ENCODE peak calls at places on chromosome 14, in eight cellular contexts. One of them, this sample, is unnamed.

GRCh38 chr14:103105580-103106168 is 11.1 kb downstream of the EXOC3L4 start:
- DNase-seq in NCI-H1105: peak; percentile 13
- DNase-seq in stimulated activated CD4-positive, alpha-beta T cell treated with anti-CD3 and anti-CD28 coated beads, TNF-alpha, amount 100 ng/mL, for 1 hour: no peak
- DNase-seq in activated T-cell treated with anti-CD3 and anti-CD28 coated beads, Interleukin-2, amount 50 U/mL, for 72 hours: peak; percentile 31
- DNase-seq in fibroblast of lung: no peak
- DNase-seq in NCI-H1092 treated with DMSO at 0.1 percent for 48 hours: no peak
- DNase-seq in mucosa of gallbladder: no peak
- DNase-seq in H7: no peak
- DNase-seq in this sample: no peak

GRCh38 chr14:87628129-87628528 is 364.9 kb downstream of the GALC start:
- DNase-seq in stimulated activated CD4-positive, alpha-beta T cell treated with anti-CD3 and anti-CD28 coated beads, TNF-alpha, amount 100 ng/mL, for 1 hour: no peak
- DNase-seq in NCI-H1105: peak; percentile 40
- DNase-seq in NCI-H1092 treated with DMSO at 0.1 percent for 48 hours: no peak
- DNase-seq in fibroblast of lung: peak; percentile 9
- DNase-seq in mucosa of gallbladder: peak; percentile 39
- DNase-seq in activated T-cell treated with anti-CD3 and anti-CD28 coated beads, Interleukin-2, amount 50 U/mL, for 72 hours: no peak
- DNase-seq in H7: no peak
- DNase-seq in this sample: peak; percentile 6

GRCh38 chr14:80926706-80927384 is 14.7 kb downstream of the CEP128 start:
- DNase-seq in stimulated activated CD4-positive, alpha-beta T cell treated with anti-CD3 and anti-CD28 coated beads, TNF-alpha, amount 100 ng/mL, for 1 hour: no peak
- DNase-seq in activated T-cell treated with anti-CD3 and anti-CD28 coated beads, Interleukin-2, amount 50 U/mL, for 72 hours: no peak
- DNase-seq in NCI-H1105: no peak
- DNase-seq in fibroblast of lung: peak; percentile 8
- DNase-seq in mucosa of gallbladder: no peak
- DNase-seq in H7: no peak
- DNase-seq in NCI-H1092 treated with DMSO at 0.1 percent for 48 hours: no peak
- DNase-seq in this sample: no peak

GRCh38 chr14:35366048-35366428 is 38.5 kb downstream of the NFKBIA start:
- DNase-seq in NCI-H1105: no peak
- DNase-seq in activated T-cell treated with anti-CD3 and anti-CD28 coated beads, Interleukin-2, amount 50 U/mL, for 72 hours: peak; percentile 78
- DNase-seq in H7: peak; percentile 19
- DNase-seq in mucosa of gallbladder: no peak
- DNase-seq in fibroblast of lung: peak; percentile 31
- DNase-seq in NCI-H1092 treated with DMSO at 0.1 percent for 48 hours: no peak
- DNase-seq in stimulated activated CD4-positive, alpha-beta T cell treated with anti-CD3 and anti-CD28 coated beads, TNF-alpha, amount 100 ng/mL, for 1 hour: no peak
- DNase-seq in this sample: no peak

GRCh38 chr14:24143511-24143910 is 2.1 kb upstream of the EMC9 start:
- DNase-seq in H7: no peak
- DNase-seq in activated T-cell treated with anti-CD3 and anti-CD28 coated beads, Interleukin-2, amount 50 U/mL, for 72 hours: no peak
- DNase-seq in NCI-H1092 treated with DMSO at 0.1 percent for 48 hours: no peak
- DNase-seq in stimulated activated CD4-positive, alpha-beta T cell treated with anti-CD3 and anti-CD28 coated beads, TNF-alpha, amount 100 ng/mL, for 1 hour: no peak
- DNase-seq in mucosa of gallbladder: no peak
- DNase-seq in NCI-H1105: no peak
- DNase-seq in fibroblast of lung: no peak
- DNase-seq in this sample: no peak

GRCh38 chr14:88463318-88463717 is 77.9 kb downstream of the SPATA7 start:
- DNase-seq in activated T-cell treated with anti-CD3 and anti-CD28 coated beads, Interleukin-2, amount 50 U/mL, for 72 hours: peak; percentile 20
- DNase-seq in mucosa of gallbladder: no peak
- DNase-seq in stimulated activated CD4-positive, alpha-beta T cell treated with anti-CD3 and anti-CD28 coated beads, TNF-alpha, amount 100 ng/mL, for 1 hour: no peak
- DNase-seq in NCI-H1092 treated with DMSO at 0.1 percent for 48 hours: no peak
- DNase-seq in H7: peak; percentile 53
- DNase-seq in NCI-H1105: no peak
- DNase-seq in fibroblast of lung: no peak
- DNase-seq in this sample: no peak

GRCh38 chr14:100031506-100032281 is 33.5 kb upstream of the EVL start:
- DNase-seq in NCI-H1092 treated with DMSO at 0.1 percent for 48 hours: no peak
- DNase-seq in NCI-H1105: no peak
- DNase-seq in fibroblast of lung: peak; percentile 98
- DNase-seq in mucosa of gallbladder: peak; percentile 56
- DNase-seq in H7: no peak
- DNase-seq in activated T-cell treated with anti-CD3 and anti-CD28 coated beads, Interleukin-2, amount 50 U/mL, for 72 hours: no peak
- DNase-seq in stimulated activated CD4-positive, alpha-beta T cell treated with anti-CD3 and anti-CD28 coated beads, TNF-alpha, amount 100 ng/mL, for 1 hour: no peak
- DNase-seq in this sample: peak; percentile 36

GRCh38 chr14:102774391-102775153 is 2.7 kb upstream of the TRAF3 start:
- DNase-seq in stimulated activated CD4-positive, alpha-beta T cell treated with anti-CD3 and anti-CD28 coated beads, TNF-alpha, amount 100 ng/mL, for 1 hour: no peak
- DNase-seq in H7: peak; percentile 88
- DNase-seq in NCI-H1105: peak; percentile 23
- DNase-seq in fibroblast of lung: peak; percentile 80
- DNase-seq in NCI-H1092 treated with DMSO at 0.1 percent for 48 hours: peak; percentile 65
- DNase-seq in activated T-cell treated with anti-CD3 and anti-CD28 coated beads, Interleukin-2, amount 50 U/mL, for 72 hours: peak; percentile 60
- DNase-seq in mucosa of gallbladder: peak; percentile 58
- DNase-seq in this sample: peak; percentile 86

GRCh38 chr14:76274324-76274723 is 101.6 kb upstream of the ESRRB start:
- DNase-seq in fibroblast of lung: no peak
- DNase-seq in stimulated activated CD4-positive, alpha-beta T cell treated with anti-CD3 and anti-CD28 coated beads, TNF-alpha, amount 100 ng/mL, for 1 hour: no peak
- DNase-seq in H7: no peak
- DNase-seq in activated T-cell treated with anti-CD3 and anti-CD28 coated beads, Interleukin-2, amount 50 U/mL, for 72 hours: no peak
- DNase-seq in mucosa of gallbladder: no peak
- DNase-seq in NCI-H1092 treated with DMSO at 0.1 percent for 48 hours: no peak
- DNase-seq in NCI-H1105: no peak
- DNase-seq in this sample: no peak

GRCh38 chr14:21913759-21914158 is 240.1 kb upstream of the OR4E1 start:
- DNase-seq in NCI-H1092 treated with DMSO at 0.1 percent for 48 hours: peak; percentile 42
- DNase-seq in H7: peak; percentile 7
- DNase-seq in NCI-H1105: peak; percentile 49
- DNase-seq in mucosa of gallbladder: peak; percentile 75
- DNase-seq in fibroblast of lung: peak; percentile 65
- DNase-seq in activated T-cell treated with anti-CD3 and anti-CD28 coated beads, Interleukin-2, amount 50 U/mL, for 72 hours: peak; percentile 84
- DNase-seq in stimulated activated CD4-positive, alpha-beta T cell treated with anti-CD3 and anti-CD28 coated beads, TNF-alpha, amount 100 ng/mL, for 1 hour: no peak
- DNase-seq in this sample: peak; percentile 83

GRCh38 chr14:90061849-90062794 is at the start of gene KCNK13:
- DNase-seq in fibroblast of lung: no peak
- DNase-seq in H7: peak; percentile 75
- DNase-seq in mucosa of gallbladder: no peak
- DNase-seq in activated T-cell treated with anti-CD3 and anti-CD28 coated beads, Interleukin-2, amount 50 U/mL, for 72 hours: peak; percentile 16
- DNase-seq in NCI-H1105: peak; percentile 94
- DNase-seq in stimulated activated CD4-positive, alpha-beta T cell treated with anti-CD3 and anti-CD28 coated beads, TNF-alpha, amount 100 ng/mL, for 1 hour: peak; percentile 1
- DNase-seq in NCI-H1092 treated with DMSO at 0.1 percent for 48 hours: peak; percentile 78
- DNase-seq in this sample: peak; percentile 49

GRCh38 chr14:99809864-99810854 is 16.9 kb downstream of the EML1 start:
- DNase-seq in NCI-H1105: no peak
- DNase-seq in fibroblast of lung: no peak
- DNase-seq in H7: peak; percentile 44
- DNase-seq in mucosa of gallbladder: peak; percentile 37
- DNase-seq in activated T-cell treated with anti-CD3 and anti-CD28 coated beads, Interleukin-2, amount 50 U/mL, for 72 hours: no peak
- DNase-seq in stimulated activated CD4-positive, alpha-beta T cell treated with anti-CD3 and anti-CD28 coated beads, TNF-alpha, amount 100 ng/mL, for 1 hour: no peak
- DNase-seq in NCI-H1092 treated with DMSO at 0.1 percent for 48 hours: no peak
- DNase-seq in this sample: peak; percentile 86

GRCh38 chr14:47200740-47201139 is 474.7 kb downstream of the MDGA2 start:
- DNase-seq in mucosa of gallbladder: no peak
- DNase-seq in fibroblast of lung: no peak
- DNase-seq in activated T-cell treated with anti-CD3 and anti-CD28 coated beads, Interleukin-2, amount 50 U/mL, for 72 hours: no peak
- DNase-seq in NCI-H1105: no peak
- DNase-seq in NCI-H1092 treated with DMSO at 0.1 percent for 48 hours: no peak
- DNase-seq in stimulated activated CD4-positive, alpha-beta T cell treated with anti-CD3 and anti-CD28 coated beads, TNF-alpha, amount 100 ng/mL, for 1 hour: no peak
- DNase-seq in H7: no peak
- DNase-seq in this sample: no peak

GRCh38 chr14:100067971-100068959 is 3.0 kb downstream of the EVL start:
- DNase-seq in mucosa of gallbladder: peak; percentile 46
- DNase-seq in NCI-H1092 treated with DMSO at 0.1 percent for 48 hours: no peak
- DNase-seq in fibroblast of lung: no peak
- DNase-seq in activated T-cell treated with anti-CD3 and anti-CD28 coated beads, Interleukin-2, amount 50 U/mL, for 72 hours: peak; percentile 84
- DNase-seq in H7: no peak
- DNase-seq in NCI-H1105: no peak
- DNase-seq in stimulated activated CD4-positive, alpha-beta T cell treated with anti-CD3 and anti-CD28 coated beads, TNF-alpha, amount 100 ng/mL, for 1 hour: peak; percentile 65
- DNase-seq in this sample: no peak

GRCh38 chr14:87995500-87996275 is 2.7 kb upstream of the GALC start:
- DNase-seq in mucosa of gallbladder: no peak
- DNase-seq in fibroblast of lung: no peak
- DNase-seq in NCI-H1105: no peak
- DNase-seq in activated T-cell treated with anti-CD3 and anti-CD28 coated beads, Interleukin-2, amount 50 U/mL, for 72 hours: no peak
- DNase-seq in stimulated activated CD4-positive, alpha-beta T cell treated with anti-CD3 and anti-CD28 coated beads, TNF-alpha, amount 100 ng/mL, for 1 hour: no peak
- DNase-seq in NCI-H1092 treated with DMSO at 0.1 percent for 48 hours: no peak
- DNase-seq in H7: no peak
- DNase-seq in this sample: no peak

GRCh38 chr14:79502751-79503148 is 708.6 kb downstream of the DIO2 start:
- DNase-seq in activated T-cell treated with anti-CD3 and anti-CD28 coated beads, Interleukin-2, amount 50 U/mL, for 72 hours: no peak
- DNase-seq in fibroblast of lung: no peak
- DNase-seq in H7: no peak
- DNase-seq in stimulated activated CD4-positive, alpha-beta T cell treated with anti-CD3 and anti-CD28 coated beads, TNF-alpha, amount 100 ng/mL, for 1 hour: no peak
- DNase-seq in NCI-H1105: no peak
- DNase-seq in NCI-H1092 treated with DMSO at 0.1 percent for 48 hours: no peak
- DNase-seq in mucosa of gallbladder: no peak
- DNase-seq in this sample: no peak

GRCh38 chr14:23153891-23154796 is 29.3 kb downstream of the SLC7A8 start:
- DNase-seq in NCI-H1105: no peak
- DNase-seq in activated T-cell treated with anti-CD3 and anti-CD28 coated beads, Interleukin-2, amount 50 U/mL, for 72 hours: no peak
- DNase-seq in mucosa of gallbladder: peak; percentile 87
- DNase-seq in NCI-H1092 treated with DMSO at 0.1 percent for 48 hours: no peak
- DNase-seq in fibroblast of lung: peak; percentile 55
- DNase-seq in H7: peak; percentile 85
- DNase-seq in stimulated activated CD4-positive, alpha-beta T cell treated with anti-CD3 and anti-CD28 coated beads, TNF-alpha, amount 100 ng/mL, for 1 hour: no peak
- DNase-seq in this sample: peak; percentile 87